ENCODE peak calls at places on chromosomes 2 and 18, in six cellular contexts. O is tibial nerve, P is ascending aorta, Q is NAMALWA, H is HuH-7.5, Y is fibroblast of lung. M is an unnamed sample.

GRCh38 chr2:42967959-42968674 is 175.7 kb upstream of the HAAO start:
- DNase-seq in P (peak), Q (no peak), H (no peak), O (peak), Y (peak), M (no peak)

GRCh38 chr2:162009543-162009942 is 64.5 kb downstream of the DPP4 start:
- DNase-seq in H (no peak), Y (no peak), O (no peak), Q (no peak), P (no peak), M (no peak)

GRCh38 chr2:16327311-16327710 is 338.3 kb downstream of the CYRIA start:
- DNase-seq in Q (no peak), P (no peak), Y (no peak), O (no peak), H (no peak), M (no peak)

GRCh38 chr2:226619707-226620106 is 179.9 kb downstream of the IRS1 start:
- DNase-seq in H (no peak), P (no peak), Y (no peak), Q (no peak), O (no peak), M (no peak)

GRCh38 chr2:49241991-49242390 is 87.7 kb upstream of the FSHR start:
- DNase-seq in P (no peak), Y (peak), Q (no peak), O (no peak), H (no peak), M (no peak)

GRCh38 chr18:46458472-46458871 is 198.5 kb downstream of the LOXHD1 start:
- DNase-seq in H (no peak), P (no peak), Y (no peak), O (no peak), Q (no peak), M (no peak)

GRCh38 chr2:236642125-236642524 is 72.5 kb downstream of the ACKR3 start:
- DNase-seq in Q (no peak), H (no peak), Y (no peak), O (peak), P (peak), M (no peak)

GRCh38 chr18:44579028-44579692 is 101.5 kb upstream of the SETBP1 start:
- DNase-seq in Y (peak), Q (peak), O (no peak), H (peak), P (no peak), M (no peak)

GRCh38 chr2:26352892-26353291 is 6.3 kb upstream of the ADGRF3 start:
- DNase-seq in Q (no peak), O (no peak), Y (peak), P (no peak), H (no peak), M (no peak)

GRCh38 chr2:229927817-229928321 is 5.6 kb downstream of the FBXO36 start:
- DNase-seq in P (no peak), H (no peak), O (no peak), Y (peak), Q (no peak), M (no peak)

M was measured in GOT3.